ENCODE peak calls at places on chromosomes 11 and 22, in nine cellular contexts. D is mammary epithelial cell, T is neural crest cell, A is fibroblast of lung, S is HFFc6, G is left ventricle myocardium inferior, P is Peyer's patch, Y is OCI-LY7, N is B cell. X is an unnamed sample.

GRCh38 chr11:20739004-20739612 is 69.7 kb downstream of the NELL1 start:
- DNase-seq in N (no peak), G (no peak), P (no peak), Y (no peak), S (no peak), T (no peak), A (no peak), D (no peak), X (no peak)

GRCh38 chr11:44178381-44178780 is 82.9 kb downstream of the EXT2 start:
- DNase-seq in A (peak; percentile 49), Y (no peak), G (no peak), P (no peak), D (no peak), T (no peak), S (peak; percentile 71), N (no peak), X (no peak)

GRCh38 chr11:1557904-1558831 is 13.9 kb downstream of the DUSP8 start:
- DNase-seq in A (peak; percentile 82), D (no peak), G (no peak), S (peak; percentile 48), N (no peak), Y (no peak), P (no peak), T (no peak), X (peak; percentile 65)

GRCh38 chr11:72524711-72525110 is 90.4 kb upstream of the CLPB start:
- DNase-seq in T (no peak), N (no peak), P (no peak), A (peak; percentile 65), G (no peak), S (peak; percentile 59), D (peak; percentile 23), Y (no peak), X (peak; percentile 13)

GRCh38 chr11:73347067-73347466 is 29.1 kb upstream of the RELT start:
- DNase-seq in Y (no peak), P (no peak), S (no peak), T (no peak), N (no peak), D (no peak), A (no peak), G (no peak), X (no peak)

GRCh38 chr11:106491751-106492150 is 414.3 kb downstream of the AASDHPPT start:
- DNase-seq in S (no peak), T (no peak), A (no peak), G (no peak), P (no peak), D (no peak), N (no peak), Y (no peak), X (no peak)

GRCh38 chr11:12721816-12722604 is 47.8 kb downstream of the TEAD1 start:
- DNase-seq in G (no peak), D (no peak), P (no peak), S (no peak), A (no peak), Y (no peak), T (no peak), N (no peak), X (no peak)

GRCh38 chr11:45455536-45455935 is 169.4 kb upstream of the SYT13 start:
- DNase-seq in G (no peak), P (no peak), Y (no peak), N (no peak), A (no peak), D (no peak), S (peak; percentile 15), T (no peak), X (no peak)

GRCh38 chr11:72930011-72930410 is 115.8 kb downstream of the ATG16L2 start:
- DNase-seq in G (no peak), Y (no peak), T (no peak), N (no peak), A (peak; percentile 69), D (no peak), S (no peak), P (no peak), X (peak; percentile 33)

GRCh38 chr22:38531251-38531956 is 25.3 kb upstream of the DDX17 start:
- DNase-seq in A (no peak), P (no peak), D (no peak), S (no peak), G (no peak), Y (no peak), N (no peak), T (no peak), X (no peak)

GRCh38 chr11:65378208-65378927 is 4.1 kb downstream of the SLC25A45 start:
- DNase-seq in G (no peak), A (no peak), S (no peak), P (peak; percentile 80), D (no peak), Y (peak; percentile 28), N (peak; percentile 74), T (no peak), X (no peak)

GRCh38 chr11:121067912-121068652 is 33.0 kb upstream of the TECTA start:
- DNase-seq in S (no peak), T (no peak), N (no peak), A (no peak), P (no peak), D (no peak), Y (no peak), G (no peak), X (no peak)

GRCh38 chr11:16226245-16226644 is 130.1 kb downstream of the SOX6 start:
- DNase-seq in Y (no peak), P (peak; percentile 92), A (peak; percentile 24), D (peak; percentile 37), T (no peak), G (peak; percentile 52), N (no peak), S (peak; percentile 41), X (peak; percentile 63)

GRCh38 chr11:76159983-76160661 is 46.2 kb downstream of the WNT11 start:
- DNase-seq in T (no peak), G (no peak), A (no peak), S (no peak), Y (no peak), P (no peak), D (no peak), N (no peak), X (no peak)

GRCh38 chr11:45730014-45730413 is 64.6 kb upstream of the CHST1 start:
- DNase-seq in S (no peak), D (no peak), T (no peak), A (no peak), G (no peak), P (no peak), Y (no peak), N (no peak), X (no peak)

DNA sequence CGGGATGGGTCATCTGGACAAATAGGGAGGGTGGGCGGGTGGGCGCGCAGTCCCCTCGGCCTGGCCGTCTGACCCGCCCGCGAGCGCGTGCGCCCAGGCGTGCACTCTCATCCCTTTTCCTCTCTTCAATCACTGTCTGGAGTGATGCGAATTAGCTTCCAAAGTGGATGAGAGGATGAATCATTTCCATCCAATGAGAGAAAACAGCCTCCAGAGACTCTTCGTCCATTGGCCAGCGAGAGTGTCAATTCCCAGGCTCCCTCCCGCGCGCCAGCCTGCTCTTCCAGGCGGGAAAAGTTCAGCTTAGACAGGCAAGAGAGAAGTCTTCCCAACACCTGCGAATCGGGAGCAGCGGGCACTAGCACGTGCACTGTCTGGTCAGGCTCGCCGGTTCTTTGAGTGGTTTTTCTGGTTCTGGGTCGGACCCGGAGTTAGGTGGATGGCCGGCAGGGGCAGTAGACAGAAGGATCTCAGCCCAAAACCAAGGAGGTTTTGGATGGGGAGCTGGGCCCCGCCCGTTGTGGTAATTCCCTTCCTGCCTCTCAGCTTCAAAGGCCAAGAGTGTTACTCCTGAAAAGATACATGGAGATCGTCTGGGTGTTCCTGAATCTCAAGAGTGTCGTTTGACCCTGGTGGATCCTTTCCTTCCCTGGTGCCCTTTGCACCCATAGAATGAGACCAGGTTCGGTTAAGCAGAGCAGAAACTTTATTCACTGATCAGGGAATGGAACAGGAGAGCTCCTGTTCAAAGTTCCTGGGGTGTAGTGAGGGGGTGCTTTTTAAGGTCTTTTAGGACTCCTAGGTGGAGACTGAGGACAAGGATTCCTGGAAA is 33.4 kb upstream of the GLYATL1 start:
- DNase-seq in N (no peak), P (peak; percentile 69), S (peak; percentile 90), Y (no peak), D (peak; percentile 93), G (peak; percentile 63), T (peak; percentile 64), A (peak; percentile 94), X (peak; percentile 91)
- TF ChIP-seq CTCF in N (no peak), P (no peak), S (peak; percentile 80), Y (no peak), D (peak; percentile 54), G (peak; percentile 29), T (peak; percentile 59), A (peak; percentile 67), X (peak; percentile 53)

GRCh38 chr11:119030329-119031047 is at the start of gene SLC37A4:
- DNase-seq in P (peak; percentile 100), S (peak; percentile 95), D (peak; percentile 96), N (peak; percentile 99), T (peak; percentile 97), A (peak; percentile 97), G (peak; percentile 98), Y (peak; percentile 99), X (peak; percentile 97)
- TF ChIP-seq CTCF in P (peak; percentile 95), S (peak; percentile 90), D (no peak), N (no peak), T (peak; percentile 92), A (peak; percentile 95), G (no peak), Y (no peak), X (peak; percentile 71)

GRCh38 chr22:42614312-42615091 is at the start of gene POLDIP3:
- DNase-seq in P (peak; percentile 100), Y (peak; percentile 100), D (peak; percentile 95), N (peak; percentile 99), G (peak; percentile 99), S (peak; percentile 98), A (peak; percentile 96), T (peak; percentile 97), X (peak; percentile 97)
- TF ChIP-seq CTCF in P (peak; percentile 28), Y (peak; percentile 46), D (peak; percentile 33), N (no peak), G (peak; percentile 37), S (peak; percentile 70), A (peak; percentile 21), T (peak; percentile 39), X (no peak)

GRCh38 chr11:63961608-63962412 is 12.6 kb upstream of the COX8A start:
- DNase-seq in S (peak; percentile 13), T (no peak), N (no peak), D (peak; percentile 85), Y (no peak), A (no peak), G (peak; percentile 26), P (no peak), X (no peak)
- TF ChIP-seq CTCF in S (no peak), T (no peak), N (no peak), D (no peak), Y (no peak), A (no peak), G (no peak), P (no peak), X (no peak)